ENCODE peak calls at places on chromosome 19, in ten cellular contexts. One of them, this sample, is unnamed.

GRCh38 chr19:15737722-15738121 is at the start of gene OR10H3:
- DNase-seq in Calu3: no peak
- DNase-seq in heart right ventricle: no peak
- DNase-seq in fibroblast of mammary gland: no peak
- DNase-seq in thoracic aorta: no peak
- DNase-seq in pancreas: no peak
- DNase-seq in GM20000: no peak
- DNase-seq in hepatocyte: no peak
- DNase-seq in GM12878: no peak
- DNase-seq in ovary: no peak
- DNase-seq in this sample: no peak

GRCh38 chr19:15400521-15401396 is 18.0 kb downstream of the AKAP8L start:
- DNase-seq in Calu3: no peak
- DNase-seq in heart right ventricle: no peak
- DNase-seq in fibroblast of mammary gland: no peak
- DNase-seq in thoracic aorta: no peak
- DNase-seq in pancreas: peak
- DNase-seq in GM20000: no peak
- DNase-seq in hepatocyte: no peak
- DNase-seq in GM12878: no peak
- DNase-seq in ovary: no peak
- DNase-seq in this sample: no peak

GRCh38 chr19:28313633-28314032 is 899.3 kb downstream of the UQCRFS1 start:
- DNase-seq in Calu3: no peak
- DNase-seq in heart right ventricle: peak
- DNase-seq in fibroblast of mammary gland: peak
- DNase-seq in thoracic aorta: no peak
- DNase-seq in pancreas: peak
- DNase-seq in GM20000: no peak
- DNase-seq in hepatocyte: no peak
- DNase-seq in GM12878: no peak
- DNase-seq in ovary: no peak
- DNase-seq in this sample: no peak

GRCh38 chr19:4581381-4582111 is 22.1 kb upstream of the SEMA6B start:
- DNase-seq in Calu3: no peak
- DNase-seq in heart right ventricle: no peak
- DNase-seq in fibroblast of mammary gland: no peak
- DNase-seq in thoracic aorta: no peak
- DNase-seq in pancreas: no peak
- DNase-seq in GM20000: peak
- DNase-seq in hepatocyte: no peak
- DNase-seq in GM12878: no peak
- DNase-seq in ovary: no peak
- DNase-seq in this sample: peak

GRCh38 chr19:40525234-40526051 is 51.2 kb upstream of the SHKBP1 start:
- DNase-seq in Calu3: no peak
- DNase-seq in heart right ventricle: no peak
- DNase-seq in fibroblast of mammary gland: no peak
- DNase-seq in thoracic aorta: no peak
- DNase-seq in pancreas: no peak
- DNase-seq in GM20000: no peak
- DNase-seq in hepatocyte: no peak
- DNase-seq in GM12878: no peak
- DNase-seq in ovary: no peak
- DNase-seq in this sample: peak

GRCh38 chr19:2053601-2054389 is 2.8 kb upstream of the MKNK2 start:
- DNase-seq in Calu3: no peak
- DNase-seq in heart right ventricle: peak
- DNase-seq in fibroblast of mammary gland: no peak
- DNase-seq in thoracic aorta: no peak
- DNase-seq in pancreas: peak
- DNase-seq in GM20000: no peak
- DNase-seq in hepatocyte: peak
- DNase-seq in GM12878: no peak
- DNase-seq in ovary: peak
- DNase-seq in this sample: no peak

GRCh38 chr19:38377052-38377451 is 2.7 kb downstream of the PSMD8 start:
- DNase-seq in Calu3: no peak
- DNase-seq in heart right ventricle: no peak
- DNase-seq in fibroblast of mammary gland: no peak
- DNase-seq in thoracic aorta: no peak
- DNase-seq in pancreas: no peak
- DNase-seq in GM20000: no peak
- DNase-seq in hepatocyte: no peak
- DNase-seq in GM12878: no peak
- DNase-seq in ovary: no peak
- DNase-seq in this sample: no peak

GRCh38 chr19:51640371-51640770 is 6.3 kb downstream of the SIGLEC14 start:
- DNase-seq in Calu3: no peak
- DNase-seq in heart right ventricle: no peak
- DNase-seq in fibroblast of mammary gland: no peak
- DNase-seq in thoracic aorta: no peak
- DNase-seq in pancreas: no peak
- DNase-seq in GM20000: no peak
- DNase-seq in hepatocyte: no peak
- DNase-seq in GM12878: no peak
- DNase-seq in ovary: no peak
- DNase-seq in this sample: no peak

DNA sequence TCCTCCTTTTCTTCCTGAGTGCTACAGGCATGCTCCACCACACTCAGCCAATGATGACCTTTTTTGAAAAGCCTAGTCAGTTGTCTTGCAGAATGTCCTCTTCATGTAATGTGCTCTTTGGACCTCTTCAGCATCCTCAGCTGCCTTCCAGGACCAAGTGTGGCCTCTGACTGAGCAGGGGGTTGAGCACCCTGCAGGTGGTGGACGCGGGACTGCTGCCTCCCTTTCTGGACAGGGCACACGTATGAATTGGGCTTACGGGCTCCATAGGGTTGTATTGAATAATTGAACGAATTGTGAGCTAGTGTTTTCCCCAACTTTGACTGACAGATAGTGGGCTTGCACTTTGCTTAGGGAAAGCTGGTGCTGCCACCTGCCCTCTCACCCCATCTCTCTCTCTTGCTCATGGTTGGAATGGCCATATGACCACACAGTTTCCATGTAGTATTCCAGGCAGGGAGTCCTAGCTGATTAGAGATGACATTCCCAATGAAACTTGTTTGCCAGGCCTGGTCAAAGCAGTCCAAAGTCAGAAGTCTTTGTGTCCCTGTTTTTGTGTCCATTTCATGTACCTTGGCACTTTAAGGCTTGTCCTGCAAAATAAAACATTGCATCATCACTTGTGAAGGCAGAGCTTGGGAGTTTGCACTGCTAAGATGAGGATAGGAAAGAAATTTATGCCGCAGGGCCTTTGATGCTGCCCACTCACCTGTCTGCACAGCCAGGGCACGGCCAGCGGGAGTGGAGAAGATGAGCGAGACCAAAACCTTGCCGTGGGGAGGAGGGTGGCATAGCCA is 76.3 kb upstream of the NPAS1 start:
- DNase-seq in Calu3: no peak
- DNase-seq in heart right ventricle: no peak
- DNase-seq in fibroblast of mammary gland: no peak
- DNase-seq in thoracic aorta: no peak
- DNase-seq in pancreas: no peak
- DNase-seq in GM20000: no peak
- DNase-seq in hepatocyte: no peak
- DNase-seq in GM12878: no peak
- DNase-seq in ovary: no peak
- DNase-seq in this sample: no peak
- TF ChIP-seq CTCF in Calu3: no peak
- TF ChIP-seq CTCF in heart right ventricle: no peak
- TF ChIP-seq CTCF in fibroblast of mammary gland: no peak
- TF ChIP-seq CTCF in thoracic aorta: no peak
- TF ChIP-seq CTCF in pancreas: no peak
- TF ChIP-seq CTCF in GM20000: no peak
- TF ChIP-seq CTCF in hepatocyte: no peak
- TF ChIP-seq CTCF in GM12878: no peak
- TF ChIP-seq CTCF in ovary: no peak
- TF ChIP-seq CTCF in this sample: no peak

DNA sequence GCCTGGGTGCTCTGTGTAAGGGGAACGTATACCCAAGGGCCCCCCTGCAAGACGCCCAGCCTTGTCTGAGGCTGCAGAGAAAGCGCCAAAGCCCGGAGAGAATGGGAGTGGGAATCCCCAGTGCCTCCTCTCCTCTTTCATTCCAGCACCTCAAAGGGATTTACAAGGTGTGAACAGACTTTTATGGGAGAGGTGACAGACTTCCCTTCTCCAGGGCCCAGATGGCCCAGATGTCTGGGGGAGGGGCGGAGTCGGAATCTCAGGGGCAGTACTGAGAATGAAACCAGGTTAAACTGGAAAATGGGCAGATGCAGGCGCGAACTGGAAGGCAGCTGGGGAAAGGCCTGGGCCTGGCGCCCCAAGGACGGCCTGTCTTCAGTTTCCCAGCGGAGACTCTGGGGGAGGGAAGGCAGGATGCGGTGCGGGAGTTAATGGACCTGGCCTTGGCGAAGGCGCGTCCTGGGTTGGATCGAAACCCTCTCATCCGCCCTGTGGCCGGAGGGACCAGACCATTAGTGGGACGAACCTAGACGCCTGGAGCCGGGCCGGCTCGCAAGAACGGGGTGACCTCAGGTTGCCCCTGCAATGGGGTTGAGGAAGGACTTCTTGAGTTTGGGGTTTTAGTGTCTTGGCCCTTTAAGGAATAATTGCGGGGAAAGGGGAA is 622 bp upstream of the TRIP10 start:
- DNase-seq in Calu3: no peak
- DNase-seq in heart right ventricle: peak
- DNase-seq in fibroblast of mammary gland: peak
- DNase-seq in thoracic aorta: no peak
- DNase-seq in pancreas: peak
- DNase-seq in GM20000: no peak
- DNase-seq in hepatocyte: peak
- DNase-seq in GM12878: no peak
- DNase-seq in ovary: peak
- DNase-seq in this sample: peak
- TF ChIP-seq CTCF in Calu3: no peak
- TF ChIP-seq CTCF in heart right ventricle: no peak
- TF ChIP-seq CTCF in fibroblast of mammary gland: no peak
- TF ChIP-seq CTCF in thoracic aorta: no peak
- TF ChIP-seq CTCF in pancreas: no peak
- TF ChIP-seq CTCF in GM20000: no peak
- TF ChIP-seq CTCF in hepatocyte: no peak
- TF ChIP-seq CTCF in GM12878: no peak
- TF ChIP-seq CTCF in ovary: no peak
- TF ChIP-seq CTCF in this sample: no peak

GRCh38 chr19:30898353-30899103 is 450.7 kb downstream of the TSHZ3 start:
- DNase-seq in Calu3: no peak
- DNase-seq in heart right ventricle: no peak
- DNase-seq in fibroblast of mammary gland: no peak
- DNase-seq in thoracic aorta: no peak
- DNase-seq in pancreas: no peak
- DNase-seq in GM20000: no peak
- DNase-seq in hepatocyte: no peak
- DNase-seq in GM12878: no peak
- DNase-seq in ovary: no peak
- DNase-seq in this sample: no peak

GRCh38 chr19:30897553-30897952 is 451.7 kb downstream of the TSHZ3 start:
- DNase-seq in Calu3: no peak
- DNase-seq in heart right ventricle: no peak
- DNase-seq in fibroblast of mammary gland: no peak
- DNase-seq in thoracic aorta: no peak
- DNase-seq in pancreas: no peak
- DNase-seq in GM20000: no peak
- DNase-seq in hepatocyte: no peak
- DNase-seq in GM12878: no peak
- DNase-seq in ovary: no peak
- DNase-seq in this sample: no peak

GRCh38 chr19:30896551-30896950 is 452.7 kb downstream of the TSHZ3 start:
- DNase-seq in Calu3: no peak
- DNase-seq in heart right ventricle: peak
- DNase-seq in fibroblast of mammary gland: no peak
- DNase-seq in thoracic aorta: no peak
- DNase-seq in pancreas: no peak
- DNase-seq in GM20000: no peak
- DNase-seq in hepatocyte: no peak
- DNase-seq in GM12878: no peak
- DNase-seq in ovary: no peak
- DNase-seq in this sample: peak

GRCh38 chr19:30897034-30897433 is 452.2 kb downstream of the TSHZ3 start:
- DNase-seq in Calu3: no peak
- DNase-seq in heart right ventricle: no peak
- DNase-seq in fibroblast of mammary gland: no peak
- DNase-seq in thoracic aorta: no peak
- DNase-seq in pancreas: no peak
- DNase-seq in GM20000: no peak
- DNase-seq in hepatocyte: no peak
- DNase-seq in GM12878: no peak
- DNase-seq in ovary: no peak
- DNase-seq in this sample: no peak

DNA sequence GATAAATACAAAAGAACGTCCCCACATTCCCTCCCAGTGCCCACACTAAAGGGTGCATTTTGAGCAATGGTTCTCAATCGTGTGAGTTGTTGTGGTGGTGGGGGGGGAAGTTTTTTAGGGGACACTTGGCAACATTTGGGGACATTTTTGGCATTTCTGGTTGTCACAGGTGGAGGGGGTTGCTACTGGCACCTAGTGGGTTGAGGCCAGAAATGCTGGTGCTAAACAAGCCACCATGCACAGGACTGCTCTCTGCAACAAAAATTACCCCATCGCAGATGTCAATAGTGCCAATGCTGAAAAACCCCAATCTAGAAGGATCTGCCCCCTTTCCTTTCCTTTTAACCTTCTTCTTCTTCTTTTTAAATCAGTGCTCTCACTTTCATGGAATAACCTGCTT is 453.3 kb downstream of the TSHZ3 start:
- DNase-seq in Calu3: no peak
- DNase-seq in heart right ventricle: no peak
- DNase-seq in fibroblast of mammary gland: no peak
- DNase-seq in thoracic aorta: no peak
- DNase-seq in pancreas: no peak
- DNase-seq in GM20000: no peak
- DNase-seq in hepatocyte: no peak
- DNase-seq in GM12878: no peak
- DNase-seq in ovary: no peak
- DNase-seq in this sample: no peak
- TF ChIP-seq CTCF in Calu3: no peak
- TF ChIP-seq CTCF in heart right ventricle: no peak
- TF ChIP-seq CTCF in fibroblast of mammary gland: no peak
- TF ChIP-seq CTCF in thoracic aorta: no peak
- TF ChIP-seq CTCF in pancreas: no peak
- TF ChIP-seq CTCF in GM20000: no peak
- TF ChIP-seq CTCF in hepatocyte: no peak
- TF ChIP-seq CTCF in GM12878: no peak
- TF ChIP-seq CTCF in ovary: no peak
- TF ChIP-seq CTCF in this sample: peak

DNA sequence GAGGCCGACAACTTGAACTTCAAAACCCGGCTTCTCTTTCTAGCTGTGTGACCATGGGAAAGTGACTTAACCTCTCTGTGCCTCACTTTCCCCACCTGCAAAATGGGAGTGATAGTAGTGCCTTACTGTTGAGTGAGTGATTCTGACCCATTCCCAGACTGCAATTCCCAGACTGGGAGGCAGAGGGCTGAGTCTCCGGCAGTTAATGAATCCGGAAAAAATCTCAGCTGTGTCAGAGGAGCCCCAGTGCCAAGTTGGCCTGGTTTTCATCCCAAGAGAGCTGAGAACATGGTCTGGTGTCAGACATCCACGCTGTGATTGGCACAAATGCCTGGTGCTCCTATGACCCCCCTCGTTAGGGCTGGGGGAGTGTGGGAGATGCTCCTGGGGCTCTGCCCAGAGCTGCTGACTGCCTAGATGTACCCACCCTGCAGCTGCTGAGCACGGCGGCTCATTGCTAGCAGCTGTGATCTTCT is 50.0 kb downstream of the PIN1 start:
- DNase-seq in Calu3: no peak
- DNase-seq in heart right ventricle: peak
- DNase-seq in fibroblast of mammary gland: peak
- DNase-seq in thoracic aorta: no peak
- DNase-seq in pancreas: no peak
- DNase-seq in GM20000: no peak
- DNase-seq in hepatocyte: peak
- DNase-seq in GM12878: no peak
- DNase-seq in ovary: no peak
- DNase-seq in this sample: no peak
- TF ChIP-seq CTCF in Calu3: no peak
- TF ChIP-seq CTCF in heart right ventricle: no peak
- TF ChIP-seq CTCF in fibroblast of mammary gland: peak
- TF ChIP-seq CTCF in thoracic aorta: peak
- TF ChIP-seq CTCF in pancreas: no peak
- TF ChIP-seq CTCF in GM20000: no peak
- TF ChIP-seq CTCF in hepatocyte: peak
- TF ChIP-seq CTCF in GM12878: no peak
- TF ChIP-seq CTCF in ovary: no peak
- TF ChIP-seq CTCF in this sample: peak